ENCODE peak calls at places on chromosomes 7 and 10, in five cellular contexts. X is Peyer's patch, P is fibroblast of pulmonary artery, Z is cardiac fibroblast, K is fibroblast of the aortic adventitia. R is an unnamed sample.

GRCh38 chr7:85392789-85393188 is 205.9 kb upstream of the SEMA3D start:
- DNase-seq in X (no peak), Z (no peak), K (no peak), P (no peak), R (no peak)

GRCh38 chr7:24052572-24053223 is 231.3 kb upstream of the NPY start:
- DNase-seq in Z (peak; percentile 13), K (peak; percentile 17), X (no peak), P (peak; percentile 20), R (no peak)

GRCh38 chr7:66315192-66315591 is 110.1 kb downstream of the TPST1 start:
- DNase-seq in K (no peak), Z (no peak), X (no peak), P (no peak), R (no peak)

GRCh38 chr7:129949292-129950133 is 3.2 kb downstream of the UBE2H start:
- DNase-seq in P (peak; percentile 90), K (peak; percentile 87), X (peak; percentile 45), Z (peak; percentile 87), R (peak; percentile 23)

GRCh38 chr10:8825611-8826010 is 771.1 kb downstream of the GATA3 start:
- DNase-seq in K (no peak), Z (no peak), P (no peak), X (no peak), R (no peak)

GRCh38 chr7:10734595-10734994 is 239.1 kb upstream of the PHF14 start:
- DNase-seq in X (no peak), P (no peak), Z (no peak), K (no peak), R (no peak)

GRCh38 chr10:95467162-95467599 is 94.0 kb downstream of the SORBS1 start:
- DNase-seq in Z (peak; percentile 68), K (no peak), X (peak; percentile 57), P (peak; percentile 56), R (no peak)

GRCh38 chr10:131644864-131645658 is 255.7 kb upstream of the PPP2R2D start:
- DNase-seq in K (no peak), P (no peak), X (no peak), Z (no peak), R (no peak)

GRCh38 chr10:58807631-58808024 is 295.0 kb downstream of the BICC1 start:
- DNase-seq in K (peak; percentile 99), P (peak; percentile 56), X (no peak), Z (peak; percentile 57), R (peak; percentile 47)

GRCh38 chr10:74255800-74256422 is 104.9 kb downstream of the ADK start:
- DNase-seq in X (no peak), K (no peak), P (no peak), Z (no peak), R (no peak)

GRCh38 chr7:43933902-43934560 is 7.8 kb downstream of the UBE2D4 start:
- DNase-seq in P (no peak), X (no peak), Z (no peak), K (no peak), R (no peak)

DNA sequence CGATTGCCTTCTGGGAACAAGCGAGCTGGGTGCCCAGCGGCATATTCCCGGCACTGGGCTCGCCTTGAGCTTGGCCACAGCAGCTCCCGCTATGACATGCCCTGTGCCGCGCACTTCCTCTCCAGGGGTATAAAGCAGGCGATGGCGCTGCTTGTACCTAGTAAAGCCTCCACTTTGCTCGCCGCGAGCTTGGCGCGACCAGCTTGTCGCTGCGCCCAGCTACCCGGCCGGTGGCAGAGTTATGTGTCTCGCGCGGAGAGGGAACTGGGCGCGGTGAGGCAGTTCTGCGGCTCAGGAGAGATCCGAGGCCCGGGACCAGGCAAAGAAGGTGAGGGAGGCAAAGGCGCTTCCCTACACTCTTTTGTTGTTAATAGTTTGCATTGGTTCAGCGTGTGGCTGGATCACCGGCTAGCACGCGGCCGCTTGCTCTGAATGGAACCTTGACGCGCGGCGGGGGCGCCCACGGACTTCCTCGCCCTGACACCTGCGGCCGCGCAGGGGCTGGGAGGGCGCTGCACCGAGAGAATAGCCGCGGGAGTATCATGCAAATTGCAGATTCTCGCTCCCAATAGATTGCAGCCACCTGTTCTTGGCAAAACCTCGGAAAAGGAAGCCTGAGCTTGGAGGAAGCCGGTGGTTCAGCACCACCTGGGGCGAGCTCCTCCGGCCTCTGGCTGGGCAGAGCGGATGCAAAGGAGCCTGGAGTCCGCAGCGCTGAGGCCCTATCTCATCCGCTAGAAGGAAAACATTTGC is 3.0 kb upstream of the BUB3 start:
- DNase-seq in X (peak; percentile 53), Z (no peak), P (no peak), K (no peak), R (peak; percentile 73)
- H3K4me3 ChIP-seq in X (peak overlapping the region; percentile 30), Z (no peak overlapping the region), P (no peak overlapping the region), K (no peak overlapping the region), R (no peak overlapping the region)

DNA sequence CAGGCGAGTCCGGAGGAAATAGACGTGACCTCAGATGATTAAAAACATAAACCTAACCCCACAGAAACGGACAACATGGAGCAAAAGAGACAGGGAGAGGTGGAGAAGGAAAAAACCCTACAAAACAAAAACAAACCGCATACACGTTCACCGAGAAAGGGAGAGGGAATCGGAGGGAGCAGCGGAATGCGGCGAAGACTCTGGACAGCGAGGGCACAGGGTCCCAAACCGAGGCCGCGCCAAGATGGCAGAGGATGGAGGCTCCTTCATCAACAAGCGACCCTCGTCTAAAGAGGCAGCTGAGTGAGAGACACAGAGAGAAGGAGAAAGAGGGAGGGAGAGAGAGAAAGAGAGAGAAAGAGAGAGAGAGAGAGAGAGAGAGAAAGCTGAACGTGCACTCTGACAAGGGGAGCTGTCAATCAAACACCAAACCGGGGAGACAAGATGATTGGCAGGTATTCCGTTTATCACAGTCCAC is 5.7 kb downstream of the EMX2 start:
- DNase-seq in Z (no peak), P (no peak), K (no peak), X (no peak), R (no peak)
- H3K4me3 ChIP-seq in Z (no peak overlapping the region), P (no peak overlapping the region), K (no peak overlapping the region), X (no peak overlapping the region), R (no peak overlapping the region)

GRCh38 chr10:122393288-122393687 is 18.8 kb downstream of the PLEKHA1 start:
- DNase-seq in K (no peak), Z (no peak), X (no peak), P (no peak), R (no peak)
- H3K4me3 ChIP-seq in K (no peak overlapping the region), Z (no peak overlapping the region), X (no peak overlapping the region), P (no peak overlapping the region), R (no peak overlapping the region)

DNA sequence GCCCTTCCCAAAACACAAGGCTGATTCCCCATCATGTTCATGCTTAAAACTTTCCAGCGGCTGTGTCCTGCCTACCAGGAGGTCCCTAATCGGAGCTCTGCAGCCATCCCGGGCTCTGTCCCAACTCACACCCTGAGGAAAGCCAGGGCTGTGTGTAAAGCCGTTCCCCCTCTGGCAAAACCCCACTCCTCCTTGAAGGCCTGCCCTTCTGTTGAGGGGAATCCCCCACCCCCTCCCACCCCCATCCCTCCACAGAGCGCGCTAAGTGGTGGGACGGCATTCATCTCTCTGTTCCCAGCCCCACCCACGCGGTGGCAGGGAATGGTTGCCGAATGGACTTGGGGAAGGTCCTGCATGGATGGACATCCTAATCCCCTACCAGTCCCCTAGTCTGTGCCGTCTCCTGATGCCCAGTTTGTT is 667 bp upstream of the TMEM120A start:
- DNase-seq in K (peak; percentile 10), X (no peak), Z (no peak), P (no peak), R (peak; percentile 71)
- H3K4me3 ChIP-seq in K (peak overlapping the region; percentile 70), X (peak overlapping the region; percentile 77), Z (peak overlapping the region; percentile 49), P (peak overlapping the region; percentile 46), R (peak overlapping the region; percentile 20)

R was measured in aorta.